ENCODE peak calls at places on chromosomes 3 and 15, in ten cellular contexts. One of them, this sample, is unnamed.

GRCh38 chr15:80854104-80854503 is 74.9 kb downstream of the CEMIP start:
- DNase-seq in fibroblast of mammary gland: no peak
- DNase-seq in mucosa of descending colon: no peak
- DNase-seq in NCI-H1105 treated with DMSO at 0.1 percent for 48 hours: no peak
- DNase-seq in ELF-1: peak
- DNase-seq in activated CD4-positive, alpha-beta T cell treated with anti-CD3 and anti-CD28 coated beads, Interleukin-2, amount 50 U/mL, for 1 hour: no peak
- DNase-seq in DMS153: no peak
- DNase-seq in fibroblast of the aortic adventitia: peak
- DNase-seq in body of pancreas: no peak
- DNase-seq in OCI-LY7: no peak
- DNase-seq in this sample: no peak

GRCh38 chr3:11720220-11721113 is 76.8 kb upstream of the VGLL4 start:
- DNase-seq in fibroblast of mammary gland: peak
- DNase-seq in fibroblast of the aortic adventitia: peak
- DNase-seq in body of pancreas: peak
- DNase-seq in ELF-1: peak
- DNase-seq in DMS153: peak
- DNase-seq in activated CD4-positive, alpha-beta T cell treated with anti-CD3 and anti-CD28 coated beads, Interleukin-2, amount 50 U/mL, for 1 hour: peak
- DNase-seq in NCI-H1105 treated with DMSO at 0.1 percent for 48 hours: peak
- DNase-seq in OCI-LY7: peak
- DNase-seq in mucosa of descending colon: peak
- DNase-seq in this sample: peak

GRCh38 chr3:126353694-126354321 is 3.4 kb downstream of the KLF15 start:
- DNase-seq in body of pancreas: peak
- DNase-seq in NCI-H1105 treated with DMSO at 0.1 percent for 48 hours: no peak
- DNase-seq in mucosa of descending colon: peak
- DNase-seq in DMS153: no peak
- DNase-seq in ELF-1: no peak
- DNase-seq in fibroblast of the aortic adventitia: no peak
- DNase-seq in OCI-LY7: no peak
- DNase-seq in fibroblast of mammary gland: no peak
- DNase-seq in activated CD4-positive, alpha-beta T cell treated with anti-CD3 and anti-CD28 coated beads, Interleukin-2, amount 50 U/mL, for 1 hour: no peak
- DNase-seq in this sample: no peak

GRCh38 chr15:101642361-101642760 is 9.8 kb downstream of the TM2D3 start:
- DNase-seq in OCI-LY7: no peak
- DNase-seq in mucosa of descending colon: no peak
- DNase-seq in activated CD4-positive, alpha-beta T cell treated with anti-CD3 and anti-CD28 coated beads, Interleukin-2, amount 50 U/mL, for 1 hour: no peak
- DNase-seq in body of pancreas: no peak
- DNase-seq in NCI-H1105 treated with DMSO at 0.1 percent for 48 hours: no peak
- DNase-seq in fibroblast of the aortic adventitia: no peak
- DNase-seq in fibroblast of mammary gland: no peak
- DNase-seq in ELF-1: no peak
- DNase-seq in DMS153: no peak
- DNase-seq in this sample: no peak

GRCh38 chr15:68581725-68582124 is 2.9 kb downstream of the CORO2B start:
- DNase-seq in DMS153: no peak
- DNase-seq in mucosa of descending colon: no peak
- DNase-seq in activated CD4-positive, alpha-beta T cell treated with anti-CD3 and anti-CD28 coated beads, Interleukin-2, amount 50 U/mL, for 1 hour: no peak
- DNase-seq in fibroblast of the aortic adventitia: no peak
- DNase-seq in ELF-1: no peak
- DNase-seq in body of pancreas: no peak
- DNase-seq in fibroblast of mammary gland: no peak
- DNase-seq in NCI-H1105 treated with DMSO at 0.1 percent for 48 hours: no peak
- DNase-seq in OCI-LY7: peak
- DNase-seq in this sample: peak

GRCh38 chr3:158696618-158697017 is 24.2 kb upstream of the LXN start:
- DNase-seq in fibroblast of the aortic adventitia: peak
- DNase-seq in ELF-1: no peak
- DNase-seq in fibroblast of mammary gland: peak
- DNase-seq in activated CD4-positive, alpha-beta T cell treated with anti-CD3 and anti-CD28 coated beads, Interleukin-2, amount 50 U/mL, for 1 hour: no peak
- DNase-seq in NCI-H1105 treated with DMSO at 0.1 percent for 48 hours: no peak
- DNase-seq in DMS153: no peak
- DNase-seq in body of pancreas: no peak
- DNase-seq in mucosa of descending colon: no peak
- DNase-seq in OCI-LY7: no peak
- DNase-seq in this sample: no peak

GRCh38 chr3:66948853-66949252 is 49.3 kb upstream of the KBTBD8 start:
- DNase-seq in activated CD4-positive, alpha-beta T cell treated with anti-CD3 and anti-CD28 coated beads, Interleukin-2, amount 50 U/mL, for 1 hour: no peak
- DNase-seq in mucosa of descending colon: no peak
- DNase-seq in body of pancreas: no peak
- DNase-seq in NCI-H1105 treated with DMSO at 0.1 percent for 48 hours: no peak
- DNase-seq in fibroblast of the aortic adventitia: no peak
- DNase-seq in fibroblast of mammary gland: no peak
- DNase-seq in DMS153: no peak
- DNase-seq in ELF-1: no peak
- DNase-seq in OCI-LY7: no peak
- DNase-seq in this sample: no peak

GRCh38 chr3:158573714-158574113 is 2.7 kb downstream of the MLF1 start:
- DNase-seq in fibroblast of the aortic adventitia: no peak
- DNase-seq in activated CD4-positive, alpha-beta T cell treated with anti-CD3 and anti-CD28 coated beads, Interleukin-2, amount 50 U/mL, for 1 hour: no peak
- DNase-seq in NCI-H1105 treated with DMSO at 0.1 percent for 48 hours: no peak
- DNase-seq in OCI-LY7: no peak
- DNase-seq in DMS153: no peak
- DNase-seq in fibroblast of mammary gland: peak
- DNase-seq in ELF-1: peak
- DNase-seq in body of pancreas: no peak
- DNase-seq in mucosa of descending colon: no peak
- DNase-seq in this sample: no peak

GRCh38 chr15:44719293-44719999 is 8.1 kb downstream of the B2M start:
- DNase-seq in activated CD4-positive, alpha-beta T cell treated with anti-CD3 and anti-CD28 coated beads, Interleukin-2, amount 50 U/mL, for 1 hour: peak
- DNase-seq in body of pancreas: no peak
- DNase-seq in fibroblast of the aortic adventitia: peak
- DNase-seq in ELF-1: no peak
- DNase-seq in OCI-LY7: peak
- DNase-seq in DMS153: no peak
- DNase-seq in mucosa of descending colon: no peak
- DNase-seq in NCI-H1105 treated with DMSO at 0.1 percent for 48 hours: no peak
- DNase-seq in fibroblast of mammary gland: peak
- DNase-seq in this sample: no peak

GRCh38 chr15:48647963-48648362 is 2.5 kb upstream of the FBN1 start:
- DNase-seq in fibroblast of mammary gland: peak
- DNase-seq in NCI-H1105 treated with DMSO at 0.1 percent for 48 hours: no peak
- DNase-seq in fibroblast of the aortic adventitia: peak
- DNase-seq in body of pancreas: no peak
- DNase-seq in activated CD4-positive, alpha-beta T cell treated with anti-CD3 and anti-CD28 coated beads, Interleukin-2, amount 50 U/mL, for 1 hour: no peak
- DNase-seq in ELF-1: no peak
- DNase-seq in DMS153: no peak
- DNase-seq in OCI-LY7: no peak
- DNase-seq in mucosa of descending colon: no peak
- DNase-seq in this sample: peak

GRCh38 chr15:34621675-34622074 is 38.2 kb upstream of the GOLGA8B start:
- DNase-seq in mucosa of descending colon: no peak
- DNase-seq in fibroblast of mammary gland: peak
- DNase-seq in activated CD4-positive, alpha-beta T cell treated with anti-CD3 and anti-CD28 coated beads, Interleukin-2, amount 50 U/mL, for 1 hour: no peak
- DNase-seq in NCI-H1105 treated with DMSO at 0.1 percent for 48 hours: no peak
- DNase-seq in DMS153: no peak
- DNase-seq in ELF-1: no peak
- DNase-seq in body of pancreas: no peak
- DNase-seq in OCI-LY7: no peak
- DNase-seq in fibroblast of the aortic adventitia: peak
- DNase-seq in this sample: no peak

GRCh38 chr3:30858894-30859389 is 35.5 kb downstream of the GADL1 start:
- DNase-seq in activated CD4-positive, alpha-beta T cell treated with anti-CD3 and anti-CD28 coated beads, Interleukin-2, amount 50 U/mL, for 1 hour: no peak
- DNase-seq in ELF-1: no peak
- DNase-seq in mucosa of descending colon: no peak
- DNase-seq in OCI-LY7: no peak
- DNase-seq in NCI-H1105 treated with DMSO at 0.1 percent for 48 hours: no peak
- DNase-seq in body of pancreas: no peak
- DNase-seq in fibroblast of mammary gland: no peak
- DNase-seq in DMS153: no peak
- DNase-seq in fibroblast of the aortic adventitia: no peak
- DNase-seq in this sample: peak

GRCh38 chr3:23055733-23056376 is 147.3 kb upstream of the UBE2E2 start:
- DNase-seq in OCI-LY7: no peak
- DNase-seq in fibroblast of mammary gland: peak
- DNase-seq in activated CD4-positive, alpha-beta T cell treated with anti-CD3 and anti-CD28 coated beads, Interleukin-2, amount 50 U/mL, for 1 hour: no peak
- DNase-seq in DMS153: no peak
- DNase-seq in ELF-1: no peak
- DNase-seq in mucosa of descending colon: no peak
- DNase-seq in NCI-H1105 treated with DMSO at 0.1 percent for 48 hours: no peak
- DNase-seq in body of pancreas: no peak
- DNase-seq in fibroblast of the aortic adventitia: peak
- DNase-seq in this sample: no peak

GRCh38 chr3:173336261-173336660 is 61.3 kb upstream of the NLGN1 start:
- DNase-seq in fibroblast of the aortic adventitia: no peak
- DNase-seq in mucosa of descending colon: no peak
- DNase-seq in OCI-LY7: no peak
- DNase-seq in ELF-1: no peak
- DNase-seq in body of pancreas: no peak
- DNase-seq in activated CD4-positive, alpha-beta T cell treated with anti-CD3 and anti-CD28 coated beads, Interleukin-2, amount 50 U/mL, for 1 hour: no peak
- DNase-seq in NCI-H1105 treated with DMSO at 0.1 percent for 48 hours: no peak
- DNase-seq in DMS153: no peak
- DNase-seq in fibroblast of mammary gland: no peak
- DNase-seq in this sample: no peak

GRCh38 chr3:71048948-71049347 is 534.6 kb downstream of the FOXP1 start:
- DNase-seq in activated CD4-positive, alpha-beta T cell treated with anti-CD3 and anti-CD28 coated beads, Interleukin-2, amount 50 U/mL, for 1 hour: no peak
- DNase-seq in fibroblast of the aortic adventitia: peak
- DNase-seq in body of pancreas: no peak
- DNase-seq in NCI-H1105 treated with DMSO at 0.1 percent for 48 hours: no peak
- DNase-seq in DMS153: peak
- DNase-seq in OCI-LY7: no peak
- DNase-seq in ELF-1: no peak
- DNase-seq in fibroblast of mammary gland: no peak
- DNase-seq in mucosa of descending colon: peak
- DNase-seq in this sample: no peak

GRCh38 chr3:115986555-115987207 is 363.4 kb downstream of the GAP43 start:
- DNase-seq in fibroblast of mammary gland: peak
- DNase-seq in body of pancreas: no peak
- DNase-seq in OCI-LY7: no peak
- DNase-seq in activated CD4-positive, alpha-beta T cell treated with anti-CD3 and anti-CD28 coated beads, Interleukin-2, amount 50 U/mL, for 1 hour: no peak
- DNase-seq in DMS153: no peak
- DNase-seq in mucosa of descending colon: no peak
- DNase-seq in fibroblast of the aortic adventitia: peak
- DNase-seq in ELF-1: peak
- DNase-seq in NCI-H1105 treated with DMSO at 0.1 percent for 48 hours: peak
- DNase-seq in this sample: no peak

GRCh38 chr3:85476891-85477495 is 518.2 kb downstream of the CADM2 start:
- DNase-seq in DMS153: no peak
- DNase-seq in body of pancreas: no peak
- DNase-seq in fibroblast of mammary gland: no peak
- DNase-seq in NCI-H1105 treated with DMSO at 0.1 percent for 48 hours: no peak
- DNase-seq in mucosa of descending colon: no peak
- DNase-seq in ELF-1: no peak
- DNase-seq in activated CD4-positive, alpha-beta T cell treated with anti-CD3 and anti-CD28 coated beads, Interleukin-2, amount 50 U/mL, for 1 hour: no peak
- DNase-seq in fibroblast of the aortic adventitia: no peak
- DNase-seq in OCI-LY7: no peak
- DNase-seq in this sample: no peak

GRCh38 chr3:38011111-38011510 is 18.3 kb downstream of the PLCD1 start:
- DNase-seq in ELF-1: no peak
- DNase-seq in DMS153: no peak
- DNase-seq in body of pancreas: no peak
- DNase-seq in fibroblast of the aortic adventitia: no peak
- DNase-seq in activated CD4-positive, alpha-beta T cell treated with anti-CD3 and anti-CD28 coated beads, Interleukin-2, amount 50 U/mL, for 1 hour: no peak
- DNase-seq in OCI-LY7: no peak
- DNase-seq in NCI-H1105 treated with DMSO at 0.1 percent for 48 hours: no peak
- DNase-seq in mucosa of descending colon: peak
- DNase-seq in fibroblast of mammary gland: no peak
- DNase-seq in this sample: no peak

GRCh38 chr15:45583731-45584639 is 3.2 kb upstream of the BLOC1S6 start:
- DNase-seq in activated CD4-positive, alpha-beta T cell treated with anti-CD3 and anti-CD28 coated beads, Interleukin-2, amount 50 U/mL, for 1 hour: no peak
- DNase-seq in fibroblast of the aortic adventitia: peak
- DNase-seq in body of pancreas: no peak
- DNase-seq in mucosa of descending colon: no peak
- DNase-seq in fibroblast of mammary gland: no peak
- DNase-seq in ELF-1: peak
- DNase-seq in OCI-LY7: no peak
- DNase-seq in NCI-H1105 treated with DMSO at 0.1 percent for 48 hours: no peak
- DNase-seq in DMS153: no peak
- DNase-seq in this sample: no peak

GRCh38 chr3:16761576-16761975 is 123.2 kb upstream of the PLCL2 start:
- DNase-seq in ELF-1: no peak
- DNase-seq in fibroblast of mammary gland: peak
- DNase-seq in fibroblast of the aortic adventitia: no peak
- DNase-seq in activated CD4-positive, alpha-beta T cell treated with anti-CD3 and anti-CD28 coated beads, Interleukin-2, amount 50 U/mL, for 1 hour: no peak
- DNase-seq in mucosa of descending colon: no peak
- DNase-seq in OCI-LY7: no peak
- DNase-seq in NCI-H1105 treated with DMSO at 0.1 percent for 48 hours: no peak
- DNase-seq in body of pancreas: no peak
- DNase-seq in DMS153: no peak
- DNase-seq in this sample: no peak

GRCh38 chr3:185216587-185216918 is 37.3 kb downstream of the EHHADH start:
- DNase-seq in mucosa of descending colon: no peak
- DNase-seq in DMS153: no peak
- DNase-seq in activated CD4-positive, alpha-beta T cell treated with anti-CD3 and anti-CD28 coated beads, Interleukin-2, amount 50 U/mL, for 1 hour: no peak
- DNase-seq in OCI-LY7: no peak
- DNase-seq in fibroblast of mammary gland: no peak
- DNase-seq in ELF-1: peak
- DNase-seq in body of pancreas: peak
- DNase-seq in fibroblast of the aortic adventitia: peak
- DNase-seq in NCI-H1105 treated with DMSO at 0.1 percent for 48 hours: peak
- DNase-seq in this sample: no peak